ENCODE peak calls at places on chromosome 19, in nine cellular contexts. R, Q, B, O, W, T, K, P and C are unnamed samples.

GRCh38 chr19:11489378-11489777 is 8.5 kb upstream of the ELAVL3 start:
- DNase-seq in B (no peak), K (no peak), R (no peak), O (no peak), P (no peak), W (no peak), T (no peak), Q (no peak), C (no peak)

GRCh38 chr19:48873476-48874308 is 1.5 kb downstream of the PPP1R15A start:
- DNase-seq in B (no peak), T (peak), O (peak), P (no peak), R (no peak), Q (no peak), W (no peak), K (no peak), C (no peak)

GRCh38 chr19:52739576-52739975 is 4.7 kb upstream of the ZNF611 start:
- DNase-seq in Q (no peak), P (no peak), K (no peak), T (no peak), O (no peak), R (no peak), B (no peak), W (no peak), C (no peak)

GRCh38 chr19:29515706-29516357 is 10.0 kb upstream of the VSTM2B start:
- DNase-seq in Q (no peak), B (no peak), R (no peak), P (no peak), O (no peak), W (no peak), T (no peak), K (no peak), C (no peak)

GRCh38 chr19:50314724-50315700 is 14.2 kb downstream of the KCNC3 start:
- DNase-seq in O (no peak), K (no peak), W (no peak), R (no peak), P (no peak), T (no peak), Q (no peak), B (no peak), C (no peak)

GRCh38 chr19:18761531-18762110 is 29.5 kb downstream of the COMP start:
- DNase-seq in T (no peak), R (no peak), O (no peak), W (no peak), Q (no peak), P (no peak), K (no peak), B (no peak), C (no peak)

GRCh38 chr19:19120308-19121156 is 17.7 kb downstream of the TMEM161A start:
- DNase-seq in W (no peak), Q (peak), T (no peak), B (no peak), O (peak), R (peak), K (peak), P (no peak), C (no peak)

GRCh38 chr19:56671613-56671994 is at the start of gene ZNF835:
- DNase-seq in K (peak), O (peak), B (no peak), P (peak), T (peak), Q (no peak), W (peak), R (peak), C (peak)

GRCh38 chr19:9324584-9324962 is 594 bp downstream of the ZNF559 start:
- DNase-seq in Q (no peak), T (no peak), R (no peak), P (no peak), W (no peak), B (no peak), O (peak), K (no peak), C (no peak)

GRCh38 chr19:2302319-2303208 is 5.4 kb downstream of the LINGO3 start:
- DNase-seq in R (peak), O (no peak), Q (no peak), P (no peak), T (peak), K (no peak), B (no peak), W (no peak), C (no peak)

GRCh38 chr19:3479177-3479818 is 1.0 kb downstream of the SMIM24 start:
- DNase-seq in Q (no peak), R (no peak), O (peak), K (no peak), T (no peak), P (no peak), B (no peak), W (no peak), C (peak)

GRCh38 chr19:53960886-53961285 is 1.9 kb upstream of the CACNG8 start:
- DNase-seq in W (no peak), O (no peak), P (no peak), R (no peak), B (no peak), Q (no peak), K (no peak), T (no peak), C (no peak)

GRCh38 chr19:2887391-2887914 is 13.3 kb upstream of the ZNF57 start:
- DNase-seq in T (peak), K (no peak), B (peak), P (no peak), W (no peak), Q (peak), O (peak), R (peak), C (no peak)

GRCh38 chr19:54137913-54138776 is 583 bp downstream of the CNOT3 start:
- DNase-seq in K (peak), W (no peak), R (no peak), P (no peak), Q (no peak), B (peak), O (peak), T (no peak), C (peak)

GRCh38 chr19:16096281-16096855 is 15.3 kb upstream of the RAB8A start:
- DNase-seq in P (no peak), Q (no peak), T (no peak), O (no peak), K (no peak), R (no peak), B (no peak), W (no peak), C (no peak)

GRCh38 chr19:35006342-35006998 is 6.3 kb downstream of the GRAMD1A start:
- DNase-seq in R (peak), Q (peak), T (no peak), W (no peak), B (no peak), K (peak), O (no peak), P (no peak), C (no peak)

GRCh38 chr19:2607712-2608601 is 94.5 kb downstream of the GNG7 start:
- DNase-seq in P (peak), B (no peak), Q (no peak), O (peak), K (no peak), W (peak), R (no peak), T (no peak), C (peak)

GRCh38 chr19:49217382-49217781 is 59.8 kb downstream of the TRPM4 start:
- DNase-seq in O (no peak), W (no peak), P (no peak), K (no peak), Q (no peak), B (no peak), R (peak), T (no peak), C (no peak)

GRCh38 chr19:7926727-7927604 is 1.0 kb upstream of the CTXN1 start:
- DNase-seq in Q (no peak), R (no peak), W (no peak), K (no peak), B (no peak), P (no peak), O (no peak), T (no peak), C (no peak)

GRCh38 chr19:45468803-45469131 is 971 bp downstream of the FOSB start:
- DNase-seq in B (no peak), T (no peak), P (no peak), Q (no peak), R (no peak), K (no peak), W (no peak), O (no peak), C (peak)

GRCh38 chr19:49347191-49347590 is 12.0 kb downstream of the CD37 start:
- DNase-seq in T (no peak), B (no peak), K (no peak), Q (no peak), P (no peak), O (no peak), R (no peak), W (no peak), C (no peak)

GRCh38 chr19:48372904-48373303 is 8.7 kb downstream of the SYNGR4 start:
- DNase-seq in B (peak), P (no peak), R (no peak), Q (no peak), O (no peak), W (no peak), T (no peak), K (peak), C (no peak)

GRCh38 chr19:46984077-46985010 is 35.3 kb upstream of the NPAS1 start:
- DNase-seq in K (no peak), T (no peak), Q (peak), O (no peak), B (peak), P (no peak), R (peak), W (no peak), C (no peak)

GRCh38 chr19:2529473-2529918 is 53.6 kb downstream of the GADD45B start:
- DNase-seq in O (no peak), W (no peak), P (no peak), B (no peak), K (no peak), Q (peak), R (peak), T (no peak), C (no peak)

GRCh38 chr19:46502891-46503290 is 7.2 kb upstream of the PNMA8B start:
- DNase-seq in O (no peak), Q (no peak), K (no peak), W (no peak), B (no peak), P (no peak), R (no peak), T (no peak), C (no peak)

GRCh38 chr19:3335431-3336350 is 30.7 kb upstream of the NFIC start:
- DNase-seq in R (peak), O (no peak), B (no peak), K (peak), P (no peak), W (no peak), Q (peak), T (no peak), C (no peak)

GRCh38 chr19:35451278-35452096 is 3.4 kb downstream of the FFAR2 start:
- DNase-seq in B (no peak), O (peak), W (no peak), P (no peak), T (no peak), R (no peak), Q (no peak), K (no peak), C (peak)

GRCh38 chr19:38032151-38032550 is 125.1 kb downstream of the SIPA1L3 start:
- DNase-seq in O (no peak), P (no peak), T (no peak), Q (no peak), K (no peak), B (no peak), W (no peak), R (no peak), C (no peak)

GRCh38 chr19:34187011-34187410 is 14.7 kb downstream of the LSM14A start:
- DNase-seq in R (no peak), K (no peak), P (no peak), O (no peak), B (no peak), T (no peak), Q (no peak), W (no peak), C (no peak)

GRCh38 chr19:5561559-5561958 is 6.2 kb downstream of the TINCR start:
- DNase-seq in O (no peak), T (no peak), W (no peak), P (no peak), K (no peak), Q (no peak), B (no peak), R (no peak), C (no peak)

GRCh38 chr19:50465986-50466771 is 10.1 kb upstream of the EMC10 start:
- DNase-seq in T (no peak), R (no peak), K (peak), W (no peak), Q (no peak), O (no peak), P (no peak), B (no peak), C (no peak)

GRCh38 chr19:48656840-48657474 is 11.0 kb upstream of the CA11 start:
- DNase-seq in W (no peak), K (no peak), R (peak), Q (peak), T (no peak), O (no peak), P (no peak), B (no peak), C (no peak)

GRCh38 chr19:35123573-35123972 is 8.0 kb downstream of the FXYD3 start:
- DNase-seq in P (no peak), T (peak), Q (no peak), B (no peak), R (no peak), O (no peak), W (no peak), K (peak), C (no peak)

GRCh38 chr19:5882421-5882968 is 12.2 kb upstream of the FUT5 start:
- DNase-seq in K (no peak), B (no peak), O (no peak), Q (peak), P (no peak), R (peak), W (no peak), T (no peak), C (no peak)

GRCh38 chr19:15378529-15379082 is 981 bp downstream of the AKAP8 start:
- DNase-seq in P (no peak), Q (peak), O (peak), K (peak), T (no peak), R (peak), W (peak), B (peak), C (peak)

GRCh38 chr19:51339687-51340656 is 2.0 kb downstream of the VSIG10L start:
- DNase-seq in T (peak), R (peak), Q (peak), W (peak), B (no peak), K (peak), P (peak), O (peak), C (peak)